ENCODE peak calls at places on chromosomes 12 and 14, in five cellular contexts. One of them, this sample, is unnamed.

GRCh38 chr14:72451081-72451972 is 442.6 kb downstream of the DPF3 start:
- DNase-seq in stimulated activated CD4-positive, alpha-beta T cell treated with anti-CD3 and anti-CD28 coated beads, Interleukin-4, amount 100 ng/mL, for 48 hours: peak
- DNase-seq in left cardiac atrium: no peak
- DNase-seq in SW 1271: no peak
- DNase-seq in cardiac fibroblast: no peak
- DNase-seq in this sample: no peak

GRCh38 chr14:57533214-57533613 is 39.6 kb upstream of the CCDC198 start:
- DNase-seq in stimulated activated CD4-positive, alpha-beta T cell treated with anti-CD3 and anti-CD28 coated beads, Interleukin-4, amount 100 ng/mL, for 48 hours: peak
- DNase-seq in left cardiac atrium: no peak
- DNase-seq in SW 1271: peak
- DNase-seq in cardiac fibroblast: peak
- DNase-seq in this sample: peak

GRCh38 chr12:221736-222135 is 7.8 kb upstream of the SLC6A12 start:
- DNase-seq in stimulated activated CD4-positive, alpha-beta T cell treated with anti-CD3 and anti-CD28 coated beads, Interleukin-4, amount 100 ng/mL, for 48 hours: no peak
- DNase-seq in left cardiac atrium: no peak
- DNase-seq in SW 1271: no peak
- DNase-seq in cardiac fibroblast: no peak
- DNase-seq in this sample: no peak

GRCh38 chr12:124231980-124232653 is 62.8 kb upstream of the RFLNA start:
- DNase-seq in stimulated activated CD4-positive, alpha-beta T cell treated with anti-CD3 and anti-CD28 coated beads, Interleukin-4, amount 100 ng/mL, for 48 hours: no peak
- DNase-seq in left cardiac atrium: no peak
- DNase-seq in SW 1271: no peak
- DNase-seq in cardiac fibroblast: no peak
- DNase-seq in this sample: no peak

GRCh38 chr12:69570545-69571399 is 14.5 kb upstream of the CCT2 start:
- DNase-seq in stimulated activated CD4-positive, alpha-beta T cell treated with anti-CD3 and anti-CD28 coated beads, Interleukin-4, amount 100 ng/mL, for 48 hours: peak
- DNase-seq in left cardiac atrium: peak
- DNase-seq in SW 1271: peak
- DNase-seq in cardiac fibroblast: peak
- DNase-seq in this sample: peak

GRCh38 chr14:50312734-50313054 is 570 bp downstream of the DMAC2L start:
- DNase-seq in stimulated activated CD4-positive, alpha-beta T cell treated with anti-CD3 and anti-CD28 coated beads, Interleukin-4, amount 100 ng/mL, for 48 hours: no peak
- DNase-seq in left cardiac atrium: no peak
- DNase-seq in SW 1271: peak
- DNase-seq in cardiac fibroblast: no peak
- DNase-seq in this sample: no peak

GRCh38 chr12:1531654-1532366 is 62.6 kb downstream of the FBXL14 start:
- DNase-seq in stimulated activated CD4-positive, alpha-beta T cell treated with anti-CD3 and anti-CD28 coated beads, Interleukin-4, amount 100 ng/mL, for 48 hours: no peak
- DNase-seq in left cardiac atrium: no peak
- DNase-seq in SW 1271: no peak
- DNase-seq in cardiac fibroblast: no peak
- DNase-seq in this sample: no peak

GRCh38 chr12:78018146-78018910 is 187.6 kb downstream of the NAV3 start:
- DNase-seq in stimulated activated CD4-positive, alpha-beta T cell treated with anti-CD3 and anti-CD28 coated beads, Interleukin-4, amount 100 ng/mL, for 48 hours: no peak
- DNase-seq in left cardiac atrium: peak
- DNase-seq in SW 1271: no peak
- DNase-seq in cardiac fibroblast: peak
- DNase-seq in this sample: no peak

GRCh38 chr12:108570743-108571603 is 8.6 kb downstream of the ISCU start:
- DNase-seq in stimulated activated CD4-positive, alpha-beta T cell treated with anti-CD3 and anti-CD28 coated beads, Interleukin-4, amount 100 ng/mL, for 48 hours: no peak
- DNase-seq in left cardiac atrium: no peak
- DNase-seq in SW 1271: peak
- DNase-seq in cardiac fibroblast: peak
- DNase-seq in this sample: peak

GRCh38 chr12:13744566-13744965 is 236.8 kb downstream of the GRIN2B start:
- DNase-seq in stimulated activated CD4-positive, alpha-beta T cell treated with anti-CD3 and anti-CD28 coated beads, Interleukin-4, amount 100 ng/mL, for 48 hours: no peak
- DNase-seq in left cardiac atrium: no peak
- DNase-seq in SW 1271: no peak
- DNase-seq in cardiac fibroblast: no peak
- DNase-seq in this sample: no peak